ENCODE peak calls at places on chromosome 15, in four cellular contexts. N, R, V and L are unnamed samples.

GRCh38 chr15:86231864-86232801 is 152.5 kb downstream of the AGBL1 start:
- DNase-seq in N (peak), R (peak), V (peak), L (peak)

GRCh38 chr15:95129589-95129988 is 898.2 kb downstream of the MCTP2 start:
- DNase-seq in N (no peak), R (no peak), V (peak), L (no peak)

GRCh38 chr15:26126070-26126469 is 262.9 kb upstream of the ATP10A start:
- DNase-seq in N (no peak), R (no peak), V (no peak), L (no peak)

GRCh38 chr15:82677720-82678323 is 30.7 kb upstream of the CPEB1 start:
- DNase-seq in N (no peak), R (no peak), V (no peak), L (no peak)

GRCh38 chr15:67080900-67081431 is 15.6 kb downstream of the SMAD3 start:
- DNase-seq in N (no peak), R (no peak), V (peak), L (no peak)

GRCh38 chr15:60052796-60053195 is 48.7 kb downstream of the FOXB1 start:
- DNase-seq in N (no peak), R (no peak), V (no peak), L (no peak)

GRCh38 chr15:43094416-43095039 is 11.3 kb downstream of the UBR1 start:
- DNase-seq in N (no peak), R (no peak), V (no peak), L (no peak)

GRCh38 chr15:37219211-37219701 is 118.9 kb upstream of the MEIS2 start:
- DNase-seq in N (no peak), R (no peak), V (no peak), L (no peak)

GRCh38 chr15:56739964-56740640 is 6.8 kb upstream of the ZNF280D start:
- DNase-seq in N (peak), R (peak), V (no peak), L (no peak)

GRCh38 chr15:89019436-89019835 is 68.8 kb upstream of the ABHD2 start:
- DNase-seq in N (no peak), R (no peak), V (no peak), L (no peak)

GRCh38 chr15:89775815-89776214 is 317 bp upstream of the MESP2 start:
- DNase-seq in N (no peak), R (no peak), V (no peak), L (no peak)

GRCh38 chr15:73630030-73630429 is 3.2 kb downstream of the NPTN start:
- DNase-seq in N (no peak), R (no peak), V (peak), L (no peak)
- H2BK12ac ChIP-seq in N (no peak), R (no peak), V (no peak), L (no peak)

GRCh38 chr15:58357529-58358476 is 74.0 kb upstream of the LIPC start:
- DNase-seq in N (peak), R (no peak), V (peak), L (no peak)
- H2BK15ac ChIP-seq in N (no peak), R (peak), V (peak), L (no peak)

DNA sequence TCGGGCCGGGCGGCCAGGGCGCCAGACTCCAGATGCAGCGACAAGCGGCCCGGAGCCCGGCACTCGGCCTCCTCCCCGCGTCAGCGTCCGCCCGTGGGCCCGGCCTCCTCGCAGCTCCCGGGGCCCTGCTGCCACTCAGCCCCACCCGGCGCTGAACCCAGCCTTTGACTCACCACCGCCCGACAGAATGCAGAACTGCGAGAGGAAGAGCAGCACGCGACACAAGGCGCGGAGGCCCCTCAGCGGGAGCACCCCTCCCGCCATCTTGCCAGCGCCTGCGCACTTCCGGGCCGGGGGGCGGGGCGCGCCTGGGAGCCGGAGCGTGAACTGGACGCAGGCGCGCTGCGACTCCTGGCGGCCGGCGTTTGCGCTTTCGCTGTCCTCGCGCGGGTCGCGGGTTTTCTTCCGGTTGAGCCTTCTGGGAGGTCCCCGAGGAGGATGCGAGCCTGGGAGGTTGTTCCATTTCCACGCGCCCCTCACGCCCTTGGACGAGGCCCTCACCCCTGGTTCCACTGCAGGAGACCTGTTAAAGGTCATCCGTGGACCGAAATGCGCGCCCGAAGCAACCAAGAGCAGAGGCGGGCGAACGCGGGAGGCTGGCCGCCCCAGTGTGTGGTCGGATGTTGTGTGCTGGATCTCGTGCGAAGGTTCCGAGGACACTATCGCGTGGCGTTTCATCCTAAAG is at the start of gene TM2D3:
- DNase-seq in N (peak), R (peak), V (peak), L (peak)
- H2BK12ac ChIP-seq in N (no peak), R (no peak), V (peak), L (peak)

GRCh38 chr15:54088837-54089236 is 110.6 kb downstream of the UNC13C start:
- DNase-seq in N (no peak), R (no peak), V (no peak), L (no peak)

GRCh38 chr15:54082836-54083492 is 104.7 kb downstream of the UNC13C start:
- DNase-seq in N (peak), R (peak), V (no peak), L (peak)

GRCh38 chr15:54083501-54083900 is 105.3 kb downstream of the UNC13C start:
- DNase-seq in N (no peak), R (no peak), V (no peak), L (no peak)
- H2BK15ac ChIP-seq in N (no peak), R (no peak), V (no peak), L (no peak)

GRCh38 chr15:29922191-29922590 is 99.9 kb upstream of the TJP1 start:
- DNase-seq in N (no peak), R (no peak), V (no peak), L (no peak)

GRCh38 chr15:29921130-29921601 is 98.9 kb upstream of the TJP1 start:
- DNase-seq in N (peak), R (no peak), V (no peak), L (no peak)

GRCh38 chr15:29917600-29918597 is 95.6 kb upstream of the TJP1 start:
- DNase-seq in N (no peak), R (no peak), V (peak), L (no peak)

GRCh38 chr15:29920515-29920914 is 98.2 kb upstream of the TJP1 start:
- DNase-seq in N (no peak), R (no peak), V (no peak), L (no peak)

GRCh38 chr15:29919380-29919881 is 97.2 kb upstream of the TJP1 start:
- DNase-seq in N (no peak), R (no peak), V (no peak), L (no peak)
- H2BK12ac ChIP-seq in N (no peak), R (peak), V (peak), L (no peak)

GRCh38 chr15:62474771-62475124 is 309.7 kb upstream of the C2CD4B start:
- DNase-seq in N (no peak), R (no peak), V (no peak), L (no peak)

GRCh38 chr15:62474021-62474770 is 309.1 kb upstream of the C2CD4B start:
- DNase-seq in N (no peak), R (no peak), V (no peak), L (no peak)

GRCh38 chr15:62472616-62473299 is 307.7 kb upstream of the C2CD4B start:
- DNase-seq in N (no peak), R (no peak), V (peak), L (no peak)

GRCh38 chr15:62469478-62469873 is 304.4 kb upstream of the C2CD4B start:
- DNase-seq in N (no peak), R (no peak), V (peak), L (no peak)

DNA sequence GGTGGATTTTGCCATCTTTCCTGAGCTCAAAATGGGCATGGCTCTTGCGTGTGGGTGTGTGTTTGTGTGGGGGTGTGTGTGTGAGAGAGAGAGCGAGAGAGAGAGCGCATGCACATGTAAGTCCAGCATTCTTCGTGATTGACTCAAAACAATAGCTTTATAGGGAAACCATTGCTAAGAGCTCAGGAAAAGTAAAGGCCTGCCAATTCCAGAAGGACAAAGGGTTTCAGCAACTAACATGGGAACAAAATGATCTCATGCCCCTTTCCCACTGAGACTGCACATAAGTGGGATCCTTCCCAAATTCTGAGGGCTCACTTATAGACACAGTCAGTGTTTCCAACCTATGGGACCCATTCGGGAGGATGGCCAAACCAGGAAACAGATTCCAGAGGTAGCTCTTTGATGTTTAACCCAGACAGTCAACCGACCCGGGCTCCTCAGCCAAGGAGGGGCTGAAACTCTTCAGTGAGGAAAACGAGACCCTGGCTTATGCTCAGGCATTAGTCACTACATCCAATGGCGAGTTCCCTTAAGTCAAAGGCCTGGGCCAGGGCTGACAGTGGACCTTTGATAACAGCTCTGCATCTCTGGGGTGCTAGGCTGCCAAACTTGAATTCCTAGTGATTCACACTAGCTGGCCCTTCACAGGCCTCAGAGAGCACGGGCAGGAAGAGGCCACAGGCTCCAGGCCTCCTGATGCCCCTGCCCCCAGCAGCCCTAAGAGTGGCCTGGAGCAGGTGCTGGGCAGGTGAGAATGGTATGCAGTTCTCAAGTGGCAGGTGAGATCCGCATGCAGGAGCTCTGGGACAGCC is 305.0 kb upstream of the C2CD4B start:
- DNase-seq in N (peak), R (no peak), V (peak), L (no peak)
- H2BK15ac ChIP-seq in N (no peak), R (no peak), V (peak), L (no peak)

DNA sequence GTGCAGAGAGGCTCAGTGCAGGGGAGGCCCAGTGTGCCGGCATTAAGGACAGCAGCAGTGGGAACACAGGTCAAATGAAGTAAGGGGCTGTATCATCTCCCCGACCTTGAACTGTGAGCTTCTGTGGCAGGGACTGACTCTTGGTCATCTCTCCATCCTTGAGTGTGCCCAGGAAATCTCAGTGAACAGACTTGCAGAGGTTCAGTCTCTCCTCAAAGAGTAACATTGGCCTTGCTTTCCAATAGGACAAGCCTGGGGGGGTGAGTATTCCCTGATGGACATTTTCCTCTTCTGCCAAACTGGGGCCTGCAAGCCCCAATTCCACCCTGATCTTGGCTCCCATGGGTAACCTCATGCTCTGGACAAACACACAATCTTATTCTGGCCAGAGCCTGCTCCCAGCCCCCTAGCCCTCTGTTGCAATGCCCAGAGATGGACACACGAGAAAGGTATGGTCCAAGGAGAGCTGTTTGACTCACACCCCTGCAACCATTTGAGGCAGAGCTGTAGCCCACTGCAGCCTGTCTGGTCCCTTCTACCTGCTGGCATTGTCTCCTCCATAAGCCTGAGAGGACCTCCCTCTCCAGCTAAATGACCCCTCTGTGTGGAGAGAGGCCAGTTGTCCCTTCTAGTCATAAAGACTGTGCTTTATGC is 50.9 kb downstream of the TLE3 start:
- DNase-seq in N (no peak), R (no peak), V (no peak), L (no peak)
- H2BK12ac ChIP-seq in N (no peak), R (no peak), V (no peak), L (no peak)

GRCh38 chr15:90845201-90845949 is 23.0 kb upstream of the FURIN start:
- DNase-seq in N (no peak), R (no peak), V (peak), L (no peak)
- H2BK15ac ChIP-seq in N (no peak), R (peak), V (peak), L (no peak)

GRCh38 chr15:34796847-34797246 is 1.5 kb upstream of the ACTC1 start:
- DNase-seq in N (no peak), R (no peak), V (no peak), L (no peak)
- H2BK12ac ChIP-seq in N (no peak), R (no peak), V (no peak), L (no peak)

GRCh38 chr15:33710746-33711145 is 257.6 kb upstream of the CHRM5 start:
- DNase-seq in N (no peak), R (no peak), V (no peak), L (no peak)
- H2BK15ac ChIP-seq in N (no peak), R (no peak), V (no peak), L (no peak)